ENCODE peak calls at places on chromosomes 3 and 15, in seven cellular contexts. One of them, this sample, is unnamed.

GRCh38 chr3:134641671-134642300 is 9.0 kb downstream of the KY start:
- DNase-seq in dorsolateral prefrontal cortex: no peak
- DNase-seq in HEK293T: no peak
- DNase-seq in colonic mucosa: peak
- DNase-seq in NCI-H510A treated with DMSO at 0.1 percent for 48 hours: no peak
- DNase-seq in AG04450: no peak
- DNase-seq in lower leg skin: peak
- DNase-seq in this sample: no peak

GRCh38 chr3:50806806-50807205 is 132.1 kb downstream of the DOCK3 start:
- DNase-seq in dorsolateral prefrontal cortex: no peak
- DNase-seq in HEK293T: no peak
- DNase-seq in colonic mucosa: no peak
- DNase-seq in NCI-H510A treated with DMSO at 0.1 percent for 48 hours: no peak
- DNase-seq in AG04450: no peak
- DNase-seq in lower leg skin: no peak
- DNase-seq in this sample: no peak

GRCh38 chr3:9116351-9116750 is 133.1 kb downstream of the SRGAP3 start:
- DNase-seq in dorsolateral prefrontal cortex: no peak
- DNase-seq in HEK293T: no peak
- DNase-seq in colonic mucosa: no peak
- DNase-seq in NCI-H510A treated with DMSO at 0.1 percent for 48 hours: no peak
- DNase-seq in AG04450: no peak
- DNase-seq in lower leg skin: no peak
- DNase-seq in this sample: no peak

GRCh38 chr3:36964827-36965226 is 20.0 kb upstream of the TRANK1 start:
- DNase-seq in dorsolateral prefrontal cortex: no peak
- DNase-seq in HEK293T: no peak
- DNase-seq in colonic mucosa: no peak
- DNase-seq in NCI-H510A treated with DMSO at 0.1 percent for 48 hours: no peak
- DNase-seq in AG04450: no peak
- DNase-seq in lower leg skin: no peak
- DNase-seq in this sample: no peak

GRCh38 chr15:45618813-45619212 is 16.0 kb upstream of the SQOR start:
- DNase-seq in dorsolateral prefrontal cortex: no peak
- DNase-seq in HEK293T: no peak
- DNase-seq in colonic mucosa: no peak
- DNase-seq in NCI-H510A treated with DMSO at 0.1 percent for 48 hours: no peak
- DNase-seq in AG04450: no peak
- DNase-seq in lower leg skin: no peak
- DNase-seq in this sample: no peak

GRCh38 chr3:102036015-102036414 is 186.7 kb downstream of the NFKBIZ start:
- DNase-seq in dorsolateral prefrontal cortex: no peak
- DNase-seq in HEK293T: no peak
- DNase-seq in colonic mucosa: no peak
- DNase-seq in NCI-H510A treated with DMSO at 0.1 percent for 48 hours: no peak
- DNase-seq in AG04450: no peak
- DNase-seq in lower leg skin: no peak
- DNase-seq in this sample: no peak

GRCh38 chr15:66879968-66880367 is 177.9 kb downstream of the SMAD6 start:
- DNase-seq in dorsolateral prefrontal cortex: no peak
- DNase-seq in HEK293T: no peak
- DNase-seq in colonic mucosa: no peak
- DNase-seq in NCI-H510A treated with DMSO at 0.1 percent for 48 hours: no peak
- DNase-seq in AG04450: no peak
- DNase-seq in lower leg skin: peak
- DNase-seq in this sample: no peak

GRCh38 chr3:134898315-134898714 is 103.3 kb downstream of the EPHB1 start:
- DNase-seq in dorsolateral prefrontal cortex: no peak
- DNase-seq in HEK293T: no peak
- DNase-seq in colonic mucosa: no peak
- DNase-seq in NCI-H510A treated with DMSO at 0.1 percent for 48 hours: no peak
- DNase-seq in AG04450: no peak
- DNase-seq in lower leg skin: no peak
- DNase-seq in this sample: no peak

GRCh38 chr15:43441316-43441715 is 51.6 kb downstream of the TP53BP1 start:
- DNase-seq in dorsolateral prefrontal cortex: no peak
- DNase-seq in HEK293T: no peak
- DNase-seq in colonic mucosa: no peak
- DNase-seq in NCI-H510A treated with DMSO at 0.1 percent for 48 hours: no peak
- DNase-seq in AG04450: no peak
- DNase-seq in lower leg skin: no peak
- DNase-seq in this sample: no peak

GRCh38 chr3:142180761-142181362 is 31.5 kb upstream of the TFDP2 start:
- DNase-seq in dorsolateral prefrontal cortex: peak
- DNase-seq in HEK293T: peak
- DNase-seq in colonic mucosa: peak
- DNase-seq in NCI-H510A treated with DMSO at 0.1 percent for 48 hours: no peak
- DNase-seq in AG04450: no peak
- DNase-seq in lower leg skin: no peak
- DNase-seq in this sample: no peak

GRCh38 chr3:3087279-3087678 is 22.9 kb downstream of the IL5RA start:
- DNase-seq in dorsolateral prefrontal cortex: no peak
- DNase-seq in HEK293T: no peak
- DNase-seq in colonic mucosa: no peak
- DNase-seq in NCI-H510A treated with DMSO at 0.1 percent for 48 hours: no peak
- DNase-seq in AG04450: no peak
- DNase-seq in lower leg skin: no peak
- DNase-seq in this sample: no peak

GRCh38 chr3:127371846-127372245 is 84.0 kb upstream of the PRR20G start:
- DNase-seq in dorsolateral prefrontal cortex: no peak
- DNase-seq in HEK293T: no peak
- DNase-seq in colonic mucosa: no peak
- DNase-seq in NCI-H510A treated with DMSO at 0.1 percent for 48 hours: no peak
- DNase-seq in AG04450: no peak
- DNase-seq in lower leg skin: peak
- DNase-seq in this sample: no peak

GRCh38 chr15:99978426-99978825 is 245.2 kb upstream of the LYSMD4 start:
- DNase-seq in dorsolateral prefrontal cortex: no peak
- DNase-seq in HEK293T: no peak
- DNase-seq in colonic mucosa: no peak
- DNase-seq in NCI-H510A treated with DMSO at 0.1 percent for 48 hours: no peak
- DNase-seq in AG04450: no peak
- DNase-seq in lower leg skin: no peak
- DNase-seq in this sample: no peak

GRCh38 chr15:77285057-77285456 is 134.8 kb downstream of the PEAK1 start:
- DNase-seq in dorsolateral prefrontal cortex: no peak
- DNase-seq in HEK293T: no peak
- DNase-seq in colonic mucosa: no peak
- DNase-seq in NCI-H510A treated with DMSO at 0.1 percent for 48 hours: no peak
- DNase-seq in AG04450: no peak
- DNase-seq in lower leg skin: no peak
- DNase-seq in this sample: no peak

GRCh38 chr3:24088782-24089181 is 143.7 kb downstream of the NR1D2 start:
- DNase-seq in dorsolateral prefrontal cortex: no peak
- DNase-seq in HEK293T: peak
- DNase-seq in colonic mucosa: no peak
- DNase-seq in NCI-H510A treated with DMSO at 0.1 percent for 48 hours: no peak
- DNase-seq in AG04450: no peak
- DNase-seq in lower leg skin: no peak
- DNase-seq in this sample: no peak

GRCh38 chr3:13013151-13013561 is 60.1 kb downstream of the IQSEC1 start:
- DNase-seq in dorsolateral prefrontal cortex: no peak
- DNase-seq in HEK293T: no peak
- DNase-seq in colonic mucosa: no peak
- DNase-seq in NCI-H510A treated with DMSO at 0.1 percent for 48 hours: no peak
- DNase-seq in AG04450: no peak
- DNase-seq in lower leg skin: no peak
- DNase-seq in this sample: no peak

GRCh38 chr15:38430106-38430760 is 23.7 kb upstream of the FAM98B start:
- DNase-seq in dorsolateral prefrontal cortex: no peak
- DNase-seq in HEK293T: no peak
- DNase-seq in colonic mucosa: no peak
- DNase-seq in NCI-H510A treated with DMSO at 0.1 percent for 48 hours: no peak
- DNase-seq in AG04450: no peak
- DNase-seq in lower leg skin: no peak
- DNase-seq in this sample: no peak

GRCh38 chr3:192516850-192517249 is 210.5 kb downstream of the FGF12 start:
- DNase-seq in dorsolateral prefrontal cortex: no peak
- DNase-seq in HEK293T: no peak
- DNase-seq in colonic mucosa: no peak
- DNase-seq in NCI-H510A treated with DMSO at 0.1 percent for 48 hours: no peak
- DNase-seq in AG04450: no peak
- DNase-seq in lower leg skin: no peak
- DNase-seq in this sample: no peak

GRCh38 chr3:127836004-127836882 is 13.9 kb upstream of the MGLL start:
- DNase-seq in dorsolateral prefrontal cortex: no peak
- DNase-seq in HEK293T: no peak
- DNase-seq in colonic mucosa: no peak
- DNase-seq in NCI-H510A treated with DMSO at 0.1 percent for 48 hours: no peak
- DNase-seq in AG04450: no peak
- DNase-seq in lower leg skin: peak
- DNase-seq in this sample: no peak

GRCh38 chr15:90219421-90220141 is 14.2 kb downstream of the CIB1 start:
- DNase-seq in dorsolateral prefrontal cortex: no peak
- DNase-seq in HEK293T: peak
- DNase-seq in colonic mucosa: no peak
- DNase-seq in NCI-H510A treated with DMSO at 0.1 percent for 48 hours: no peak
- DNase-seq in AG04450: no peak
- DNase-seq in lower leg skin: no peak
- DNase-seq in this sample: no peak

GRCh38 chr3:101383156-101383575 is 62.8 kb upstream of the IMPG2 start:
- DNase-seq in dorsolateral prefrontal cortex: no peak
- DNase-seq in HEK293T: no peak
- DNase-seq in colonic mucosa: no peak
- DNase-seq in NCI-H510A treated with DMSO at 0.1 percent for 48 hours: no peak
- DNase-seq in AG04450: peak
- DNase-seq in lower leg skin: no peak
- DNase-seq in this sample: peak

GRCh38 chr3:127091376-127091775 is 101.6 kb upstream of the PRR23E start:
- DNase-seq in dorsolateral prefrontal cortex: no peak
- DNase-seq in HEK293T: no peak
- DNase-seq in colonic mucosa: no peak
- DNase-seq in NCI-H510A treated with DMSO at 0.1 percent for 48 hours: no peak
- DNase-seq in AG04450: no peak
- DNase-seq in lower leg skin: no peak
- DNase-seq in this sample: no peak

GRCh38 chr3:100269410-100270217 is 8.8 kb downstream of the TBC1D23 start:
- DNase-seq in dorsolateral prefrontal cortex: no peak
- DNase-seq in HEK293T: no peak
- DNase-seq in colonic mucosa: no peak
- DNase-seq in NCI-H510A treated with DMSO at 0.1 percent for 48 hours: no peak
- DNase-seq in AG04450: peak
- DNase-seq in lower leg skin: no peak
- DNase-seq in this sample: peak

GRCh38 chr3:31004025-31004678 is 109.7 kb upstream of the GADL1 start:
- DNase-seq in dorsolateral prefrontal cortex: no peak
- DNase-seq in HEK293T: no peak
- DNase-seq in colonic mucosa: no peak
- DNase-seq in NCI-H510A treated with DMSO at 0.1 percent for 48 hours: no peak
- DNase-seq in AG04450: peak
- DNase-seq in lower leg skin: no peak
- DNase-seq in this sample: peak

GRCh38 chr3:74075213-74075612 is 450.5 kb upstream of the PDZRN3 start:
- DNase-seq in dorsolateral prefrontal cortex: no peak
- DNase-seq in HEK293T: no peak
- DNase-seq in colonic mucosa: no peak
- DNase-seq in NCI-H510A treated with DMSO at 0.1 percent for 48 hours: no peak
- DNase-seq in AG04450: no peak
- DNase-seq in lower leg skin: no peak
- DNase-seq in this sample: no peak

GRCh38 chr3:136831461-136831860 is 12.5 kb downstream of the SLC35G2 start:
- DNase-seq in dorsolateral prefrontal cortex: no peak
- DNase-seq in HEK293T: no peak
- DNase-seq in colonic mucosa: no peak
- DNase-seq in NCI-H510A treated with DMSO at 0.1 percent for 48 hours: no peak
- DNase-seq in AG04450: no peak
- DNase-seq in lower leg skin: no peak
- DNase-seq in this sample: no peak

GRCh38 chr3:150721285-150722130 is 17.8 kb upstream of the ERICH6 start:
- DNase-seq in dorsolateral prefrontal cortex: no peak
- DNase-seq in HEK293T: peak
- DNase-seq in colonic mucosa: no peak
- DNase-seq in NCI-H510A treated with DMSO at 0.1 percent for 48 hours: peak
- DNase-seq in AG04450: peak
- DNase-seq in lower leg skin: no peak
- DNase-seq in this sample: no peak

GRCh38 chr3:167372138-167372537 is 8.0 kb downstream of the ZBBX start:
- DNase-seq in dorsolateral prefrontal cortex: no peak
- DNase-seq in HEK293T: no peak
- DNase-seq in colonic mucosa: no peak
- DNase-seq in NCI-H510A treated with DMSO at 0.1 percent for 48 hours: no peak
- DNase-seq in AG04450: no peak
- DNase-seq in lower leg skin: no peak
- DNase-seq in this sample: no peak

GRCh38 chr15:48861813-48862431 is 16.0 kb upstream of the EID1 start:
- DNase-seq in dorsolateral prefrontal cortex: no peak
- DNase-seq in HEK293T: peak
- DNase-seq in colonic mucosa: peak
- DNase-seq in NCI-H510A treated with DMSO at 0.1 percent for 48 hours: peak
- DNase-seq in AG04450: no peak
- DNase-seq in lower leg skin: no peak
- DNase-seq in this sample: no peak

GRCh38 chr3:159941043-159941994 is 47.3 kb upstream of the IL12A start:
- DNase-seq in dorsolateral prefrontal cortex: no peak
- DNase-seq in HEK293T: no peak
- DNase-seq in colonic mucosa: no peak
- DNase-seq in NCI-H510A treated with DMSO at 0.1 percent for 48 hours: no peak
- DNase-seq in AG04450: no peak
- DNase-seq in lower leg skin: no peak
- DNase-seq in this sample: no peak

GRCh38 chr15:42080585-42081462 is 13.5 kb downstream of the PLA2G4D start:
- DNase-seq in dorsolateral prefrontal cortex: no peak
- DNase-seq in HEK293T: no peak
- DNase-seq in colonic mucosa: no peak
- DNase-seq in NCI-H510A treated with DMSO at 0.1 percent for 48 hours: no peak
- DNase-seq in AG04450: no peak
- DNase-seq in lower leg skin: peak
- DNase-seq in this sample: no peak

GRCh38 chr3:183378951-183379350 is 49.5 kb downstream of the MCF2L2 start:
- DNase-seq in dorsolateral prefrontal cortex: no peak
- DNase-seq in HEK293T: no peak
- DNase-seq in colonic mucosa: no peak
- DNase-seq in NCI-H510A treated with DMSO at 0.1 percent for 48 hours: peak
- DNase-seq in AG04450: no peak
- DNase-seq in lower leg skin: no peak
- DNase-seq in this sample: no peak

GRCh38 chr3:30720586-30721313 is 114.3 kb downstream of the TGFBR2 start:
- DNase-seq in dorsolateral prefrontal cortex: no peak
- DNase-seq in HEK293T: no peak
- DNase-seq in colonic mucosa: no peak
- DNase-seq in NCI-H510A treated with DMSO at 0.1 percent for 48 hours: peak
- DNase-seq in AG04450: peak
- DNase-seq in lower leg skin: no peak
- DNase-seq in this sample: peak

GRCh38 chr3:132555316-132556035 is 41.6 kb upstream of the ACKR4 start:
- DNase-seq in dorsolateral prefrontal cortex: no peak
- DNase-seq in HEK293T: no peak
- DNase-seq in colonic mucosa: no peak
- DNase-seq in NCI-H510A treated with DMSO at 0.1 percent for 48 hours: peak
- DNase-seq in AG04450: no peak
- DNase-seq in lower leg skin: no peak
- DNase-seq in this sample: no peak